ENCODE peak calls at places on chromosomes 11 and 22, in nine cellular contexts. O, D, G, P, S, I, R, T and F are unnamed samples.

GRCh38 chr11:115334932-115335788 is 169.1 kb downstream of the CADM1 start:
- DNase-seq in P (peak; percentile 5), R (no peak), O (peak; percentile 58), I (peak; percentile 1), D (peak; percentile 20), S (no peak), G (peak; percentile 9), T (peak; percentile 5), F (peak; percentile 42)

GRCh38 chr22:48500481-48501230 is 1327.0 kb downstream of the BRD1 start:
- DNase-seq in D (no peak), I (peak; percentile 10), P (no peak), O (no peak), T (no peak), S (no peak), R (no peak), G (no peak), F (no peak)

GRCh38 chr11:12675951-12676711 is 1.9 kb downstream of the TEAD1 start:
- DNase-seq in P (no peak), G (no peak), D (peak; percentile 40), I (peak; percentile 72), O (peak; percentile 52), R (no peak), S (no peak), T (no peak), F (no peak)

GRCh38 chr22:40853961-40854360 is 2.5 kb downstream of the ST13 start:
- DNase-seq in R (no peak), G (no peak), S (no peak), I (no peak), P (no peak), T (no peak), O (no peak), D (no peak), F (no peak)

GRCh38 chr11:68402355-68403031 is 58.1 kb upstream of the PPP6R3 start:
- DNase-seq in T (no peak), D (no peak), S (no peak), P (no peak), O (no peak), G (no peak), I (no peak), R (no peak), F (no peak)

GRCh38 chr22:31333648-31334047 is 12.5 kb downstream of the PATZ1 start:
- DNase-seq in R (no peak), G (no peak), O (no peak), T (no peak), S (no peak), P (no peak), D (no peak), I (no peak), F (no peak)

GRCh38 chr11:3161309-3161708 is 3.8 kb downstream of the OSBPL5 start:
- DNase-seq in G (no peak), R (no peak), O (no peak), D (no peak), S (no peak), T (no peak), P (no peak), I (no peak), F (no peak)

GRCh38 chr11:14809466-14809865 is 82.6 kb downstream of the CYP2R1 start:
- DNase-seq in I (no peak), S (no peak), D (no peak), P (no peak), G (peak; percentile 76), O (no peak), R (no peak), T (no peak), F (no peak)

GRCh38 chr22:25067851-25068421 is 115.4 kb downstream of the KIAA1671 start:
- DNase-seq in G (no peak), D (no peak), R (peak; percentile 69), P (no peak), I (no peak), O (no peak), S (no peak), T (no peak), F (no peak)

GRCh38 chr11:529740-530411 is 5.5 kb downstream of the HRAS start:
- DNase-seq in S (no peak), P (no peak), I (no peak), T (no peak), G (no peak), R (no peak), D (no peak), O (no peak), F (no peak)

GRCh38 chr11:85540635-85541034 is 86.5 kb downstream of the DLG2 start:
- DNase-seq in R (no peak), T (no peak), S (no peak), D (no peak), O (no peak), I (no peak), G (no peak), P (no peak), F (no peak)

GRCh38 chr11:2440646-2441045 is 3.7 kb downstream of the TRPM5 start:
- DNase-seq in I (no peak), T (no peak), P (peak; percentile 32), G (no peak), O (no peak), D (no peak), S (no peak), R (no peak), F (no peak)

GRCh38 chr22:31044262-31044861 is 36.8 kb upstream of the SMTN start:
- DNase-seq in O (peak; percentile 57), P (no peak), S (no peak), R (no peak), T (no peak), I (no peak), G (peak; percentile 51), D (no peak), F (no peak)

GRCh38 chr11:70556884-70557741 is 158.8 kb downstream of the CTTN start:
- DNase-seq in T (no peak), R (no peak), P (no peak), O (no peak), I (peak; percentile 74), D (no peak), S (no peak), G (no peak), F (no peak)